ENCODE peak calls at places on chromosomes 5 and 9, in eight cellular contexts. Z, N, X, P, H, E, W and S are unnamed samples.

GRCh38 chr5:134902071-134902801 is 2.7 kb upstream of the PCBD2 start:
- DNase-seq in N (no peak), Z (no peak), W (peak), P (no peak), X (no peak), H (no peak), E (no peak), S (no peak)

GRCh38 chr5:79471556-79471955 is 42.4 kb downstream of the HOMER1 start:
- DNase-seq in E (no peak), Z (no peak), W (no peak), X (no peak), N (no peak), P (no peak), H (no peak), S (no peak)

GRCh38 chr9:121901616-121902015 is 191.5 kb downstream of the TTLL11 start:
- DNase-seq in E (no peak), N (no peak), Z (no peak), W (no peak), H (no peak), X (no peak), P (no peak), S (no peak)

GRCh38 chr9:128702949-128703615 is 779 bp downstream of the PKN3 start:
- DNase-seq in E (no peak), H (peak), P (no peak), N (no peak), X (no peak), W (no peak), Z (no peak), S (no peak)

GRCh38 chr5:111548312-111548930 is 36.1 kb upstream of the STARD4 start:
- DNase-seq in Z (no peak), N (no peak), P (no peak), E (no peak), H (no peak), W (no peak), X (no peak), S (no peak)

GRCh38 chr9:93916358-93916757 is 38.8 kb downstream of the BARX1 start:
- DNase-seq in W (no peak), N (no peak), P (no peak), H (no peak), E (no peak), Z (no peak), X (no peak), S (no peak)

GRCh38 chr5:1295650-1296037 is 776 bp upstream of the TERT start:
- DNase-seq in X (no peak), N (no peak), P (no peak), H (peak), Z (no peak), W (no peak), E (no peak), S (no peak)

GRCh38 chr9:135341612-135342169 is 137.9 kb upstream of the PPP1R26 start:
- DNase-seq in Z (no peak), N (no peak), E (no peak), W (no peak), H (no peak), X (no peak), P (no peak), S (no peak)

GRCh38 chr5:82405618-82406199 is 127.6 kb upstream of the RPS23 start:
- DNase-seq in P (no peak), W (peak), X (no peak), E (no peak), N (peak), H (no peak), Z (no peak), S (no peak)

GRCh38 chr5:61904730-61905129 is 401.3 kb upstream of the KIF2A start:
- DNase-seq in H (no peak), Z (no peak), X (no peak), P (no peak), W (no peak), E (no peak), N (no peak), S (no peak)

GRCh38 chr5:10702911-10703491 is 58.0 kb downstream of the DAP start:
- DNase-seq in P (no peak), E (no peak), Z (peak), X (no peak), H (no peak), N (peak), W (no peak), S (no peak)

GRCh38 chr9:31135567-31135966 is 1248.9 kb upstream of the ACO1 start:
- DNase-seq in P (no peak), E (no peak), W (no peak), X (no peak), H (no peak), Z (no peak), N (no peak), S (no peak)

GRCh38 chr9:70466976-70467551 is 52.6 kb upstream of the KLF9 start:
- DNase-seq in X (no peak), P (no peak), H (no peak), N (no peak), W (peak), E (no peak), Z (no peak), S (no peak)

GRCh38 chr9:101324245-101324804 is 60.5 kb downstream of the BAAT start:
- DNase-seq in H (no peak), E (no peak), Z (no peak), W (no peak), N (no peak), X (no peak), P (no peak), S (no peak)
- H3K4me3 ChIP-seq in H (no peak), E (no peak), Z (no peak), W (no peak), N (no peak), X (no peak), P (no peak), S (no peak)

DNA sequence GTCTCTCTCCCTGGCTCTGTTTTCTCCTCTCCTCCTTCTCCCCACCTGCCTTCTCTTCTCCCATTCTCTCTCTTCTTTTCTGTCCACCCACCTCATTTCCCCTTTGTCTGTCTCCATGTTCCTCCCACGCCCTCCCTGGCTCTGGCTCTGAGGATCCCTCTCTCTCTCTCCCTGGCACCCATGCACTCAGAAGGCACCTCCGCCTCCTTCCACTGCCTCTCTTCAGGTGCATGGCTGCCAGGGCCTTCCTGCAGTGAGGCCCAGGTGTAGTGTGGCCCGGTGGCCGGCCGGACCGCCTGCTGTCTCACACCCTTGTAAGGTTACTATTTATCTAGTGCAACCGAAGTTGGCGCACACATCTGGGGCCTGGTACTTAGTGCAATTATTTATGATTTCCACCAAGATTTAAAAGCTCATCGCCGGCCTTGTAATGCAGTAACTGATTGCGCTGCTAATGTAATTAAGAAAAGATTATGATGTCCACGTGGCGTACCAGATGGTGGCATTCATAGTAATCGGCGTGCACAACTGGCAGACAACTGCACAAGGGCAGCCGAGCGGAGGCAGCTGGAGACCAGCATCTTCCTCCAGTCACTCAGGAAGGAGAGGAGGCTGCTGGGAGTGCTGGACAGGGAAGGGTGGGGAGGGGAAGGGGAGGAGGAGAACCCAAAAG is 50.4 kb upstream of the MVB12B start:
- DNase-seq in P (no peak), H (no peak), Z (no peak), E (no peak), X (no peak), N (no peak), W (no peak), S (no peak)
- H3K4me3 ChIP-seq in P (no peak), H (no peak), Z (no peak), E (no peak), X (no peak), N (no peak), W (no peak), S (no peak)

GRCh38 chr5:180208435-180209081 is 453 bp downstream of the RASGEF1C start:
- DNase-seq in P (no peak), H (no peak), N (no peak), Z (no peak), E (no peak), X (no peak), W (no peak), S (no peak)
- H3K4me3 ChIP-seq in P (peak), H (peak), N (peak), Z (peak), E (peak), X (no peak), W (peak), S (peak)

GRCh38 chr5:172105811-172106210 is 82.2 kb downstream of the STK10 start:
- DNase-seq in P (no peak), W (no peak), E (no peak), X (no peak), N (no peak), H (no peak), Z (no peak), S (no peak)

GRCh38 chr5:172102251-172102870 is 85.7 kb downstream of the STK10 start:
- DNase-seq in W (no peak), P (no peak), X (no peak), Z (no peak), H (no peak), N (no peak), E (no peak), S (no peak)

GRCh38 chr5:172102913-172103629 is 85.0 kb downstream of the STK10 start:
- DNase-seq in Z (peak), W (peak), E (peak), P (peak), X (peak), N (peak), H (no peak), S (no peak)

GRCh38 chr5:172104801-172105701 is 83.0 kb downstream of the STK10 start:
- DNase-seq in E (no peak), N (no peak), P (no peak), H (no peak), X (no peak), Z (no peak), W (no peak), S (no peak)

DNA sequence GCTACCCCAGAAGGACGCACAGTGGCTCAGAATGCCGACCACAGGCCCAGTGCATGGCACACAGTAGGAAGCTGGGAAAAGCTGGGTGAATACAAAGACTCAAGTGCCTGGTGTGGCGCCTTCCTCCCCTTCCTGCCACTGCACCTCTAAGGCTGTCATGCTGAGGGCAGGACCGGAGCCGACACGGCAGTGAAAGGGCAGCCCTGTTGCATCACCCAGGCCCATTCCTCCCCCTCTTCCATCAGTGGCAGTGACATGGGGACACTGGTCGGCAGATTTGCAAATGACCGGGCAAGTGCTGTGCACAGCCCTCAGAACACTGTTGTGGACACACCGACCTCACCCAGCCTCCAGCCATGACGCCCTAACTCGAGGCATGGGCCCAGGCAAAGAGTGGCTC is 84.0 kb downstream of the STK10 start:
- DNase-seq in Z (no peak), H (no peak), W (no peak), N (no peak), P (no peak), X (no peak), E (no peak), S (no peak)
- H3K4me3 ChIP-seq in Z (no peak), H (no peak), W (no peak), N (no peak), P (no peak), X (no peak), E (no peak), S (no peak)

GRCh38 chr9:78997296-78997695 is 574.5 kb upstream of the TLE4 start:
- DNase-seq in W (no peak), N (no peak), E (no peak), Z (no peak), H (no peak), P (no peak), X (no peak), S (no peak)

GRCh38 chr9:79003514-79003913 is 568.3 kb upstream of the TLE4 start:
- DNase-seq in X (no peak), Z (no peak), N (no peak), H (no peak), E (no peak), P (no peak), W (no peak), S (no peak)

GRCh38 chr9:78994476-78994875 is 577.3 kb upstream of the TLE4 start:
- DNase-seq in X (no peak), W (no peak), N (no peak), E (no peak), H (no peak), P (no peak), Z (no peak), S (no peak)

GRCh38 chr9:79001012-79001411 is 570.8 kb upstream of the TLE4 start:
- DNase-seq in P (no peak), X (no peak), E (no peak), H (no peak), Z (no peak), N (no peak), W (no peak), S (no peak)

DNA sequence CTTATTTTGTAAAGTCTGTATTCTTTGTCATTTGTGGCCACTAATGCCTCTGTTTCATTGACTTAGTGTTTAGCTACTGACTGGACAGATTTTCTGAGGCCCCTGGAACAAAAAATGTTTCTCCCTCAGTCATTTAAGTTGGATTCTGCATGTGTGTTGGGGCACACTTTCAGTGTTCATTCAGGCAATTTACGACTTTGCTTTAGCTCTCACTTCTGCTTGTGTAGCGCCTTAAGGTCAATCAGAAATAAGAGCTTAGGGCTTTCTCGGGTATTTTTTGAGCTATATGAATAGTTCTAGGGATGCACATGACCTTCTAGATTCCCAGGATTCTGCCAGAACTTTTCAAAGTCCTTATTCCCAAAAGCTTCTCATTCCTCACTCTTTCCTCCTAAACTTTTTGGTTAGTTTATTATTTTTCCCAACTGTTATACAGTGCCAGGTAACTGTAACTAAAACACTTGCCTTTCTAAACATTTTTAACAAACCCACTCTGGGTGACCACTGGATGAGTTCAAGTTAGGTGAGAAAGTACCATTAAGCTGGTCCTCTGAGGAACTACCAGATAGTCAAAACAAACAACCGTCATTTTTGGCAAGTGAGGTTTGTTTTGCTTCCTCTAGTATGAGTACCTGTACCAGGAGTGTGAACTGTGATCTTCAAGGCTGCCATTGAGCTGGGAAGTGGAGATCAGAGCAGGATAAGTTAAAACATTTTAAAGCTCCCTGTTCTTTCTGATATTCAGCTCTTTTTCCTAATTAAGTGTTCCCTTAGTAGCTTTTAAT is 571.4 kb upstream of the TLE4 start:
- DNase-seq in X (no peak), Z (no peak), P (no peak), E (no peak), N (no peak), W (no peak), H (no peak), S (no peak)
- H3K4me3 ChIP-seq in X (no peak), Z (no peak), P (no peak), E (no peak), N (no peak), W (no peak), H (no peak), S (no peak)

DNA sequence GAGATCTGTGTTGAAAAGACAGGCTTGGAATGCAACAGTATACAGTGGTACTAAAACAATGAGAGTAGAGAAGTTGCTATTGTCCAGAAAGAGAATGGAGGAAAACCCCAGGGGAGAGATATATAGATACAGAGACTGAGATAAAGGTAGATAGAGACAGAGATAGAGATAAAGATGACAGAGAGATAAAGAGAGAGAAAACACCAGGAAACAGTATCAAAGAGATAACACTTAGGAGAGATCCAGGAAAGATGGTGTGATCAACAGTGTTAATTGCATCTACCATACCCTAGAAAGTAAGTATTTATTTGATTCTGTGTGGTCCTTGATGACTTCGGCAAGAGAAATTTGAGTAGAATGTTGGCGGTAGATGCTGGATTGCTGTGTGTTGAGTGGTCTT is 461.8 kb upstream of the RIOK2 start:
- DNase-seq in E (no peak), W (no peak), Z (no peak), X (no peak), P (no peak), N (no peak), H (no peak), S (no peak)
- H3K4me3 ChIP-seq in E (no peak), W (no peak), Z (no peak), X (no peak), P (no peak), N (no peak), H (no peak), S (no peak)

DNA sequence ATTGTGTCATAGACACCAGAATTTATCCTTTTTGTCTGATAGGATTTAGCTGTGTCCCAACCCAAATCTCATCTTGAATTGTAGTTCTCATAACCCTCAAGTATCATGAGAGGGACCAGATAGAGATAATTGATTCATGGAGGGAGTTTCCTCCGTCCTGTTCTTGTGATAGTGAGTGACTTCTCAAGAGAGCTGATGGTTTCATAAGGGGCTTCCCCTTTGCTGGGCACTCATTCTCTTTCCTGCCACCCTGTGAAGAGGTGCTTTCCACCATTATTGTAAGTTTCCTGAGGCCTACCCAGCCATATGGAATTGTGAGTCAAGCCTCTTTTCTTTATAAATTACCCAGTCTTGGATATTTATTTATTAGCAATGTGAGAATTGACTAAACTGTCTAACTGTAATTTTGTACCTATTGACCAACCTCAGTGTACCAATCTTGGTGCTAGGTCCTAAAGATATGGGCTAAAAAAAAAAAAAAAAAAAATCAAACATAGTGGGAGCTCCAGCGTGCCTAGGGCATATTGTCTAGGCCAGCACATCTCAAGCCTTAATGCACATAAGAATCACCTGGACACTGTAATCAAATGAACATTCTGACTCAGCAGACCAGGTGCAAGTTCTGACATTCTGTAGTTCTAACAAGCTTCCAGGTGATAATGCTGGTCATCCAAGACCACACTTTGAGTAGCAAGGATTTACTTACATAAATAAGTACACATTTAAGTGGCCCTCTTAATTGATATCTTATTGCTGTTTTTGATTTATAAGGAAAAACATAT is 30.5 kb downstream of the ST8SIA4 start:
- DNase-seq in N (no peak), P (no peak), X (no peak), Z (no peak), H (no peak), W (no peak), E (no peak), S (no peak)
- H3K4me3 ChIP-seq in N (no peak), P (no peak), X (no peak), Z (no peak), H (no peak), W (no peak), E (no peak), S (no peak)

GRCh38 chr9:133368249-133368881 is 7.5 kb downstream of the SURF4 start:
- DNase-seq in P (peak), H (no peak), W (no peak), E (no peak), N (no peak), X (no peak), Z (no peak), S (no peak)
- H3K4me3 ChIP-seq in P (no peak), H (no peak), W (no peak), E (no peak), N (no peak), X (no peak), Z (no peak), S (no peak)

DNA sequence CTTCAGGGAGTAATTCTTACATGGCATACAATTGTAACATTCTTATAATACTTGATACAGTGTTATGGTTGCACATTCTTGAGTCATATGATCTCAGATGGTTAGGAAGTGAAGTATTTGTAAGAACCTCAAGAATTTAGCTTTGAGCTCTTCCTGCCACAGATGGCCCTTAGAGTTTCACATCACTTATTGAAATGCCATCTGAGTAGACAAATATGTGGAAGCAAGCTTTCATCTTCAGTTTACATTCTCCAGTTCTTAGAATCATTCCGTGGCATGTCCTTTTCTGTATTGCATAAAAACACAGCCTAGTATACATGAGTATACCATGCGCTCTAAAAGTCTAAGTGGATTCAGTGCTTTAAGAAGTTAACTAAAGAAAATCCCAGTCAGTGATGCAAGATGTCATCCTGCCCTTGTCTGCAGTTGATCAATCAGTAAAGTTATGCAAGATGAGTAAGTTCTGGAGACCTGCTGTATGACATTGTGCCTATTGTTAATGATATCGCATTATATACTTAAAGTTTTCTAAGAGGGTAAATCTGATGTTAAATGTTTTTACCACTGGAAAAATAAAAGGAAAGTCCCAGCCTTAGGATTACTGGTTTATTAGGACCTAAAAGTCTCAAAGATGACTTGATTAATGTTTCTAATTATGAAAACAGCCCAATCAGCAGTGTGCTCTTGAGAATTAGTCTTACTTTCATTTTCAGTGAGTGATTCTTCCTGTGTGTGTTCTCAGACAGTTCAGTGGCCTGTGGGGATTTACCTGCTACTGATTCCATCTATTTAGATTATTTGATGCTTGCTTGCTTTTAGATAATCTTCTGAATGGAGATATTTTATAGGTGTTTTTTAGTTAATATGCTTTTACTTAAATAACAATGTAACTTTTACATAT is 29.4 kb downstream of the RHOBTB3 start:
- DNase-seq in W (peak), E (peak), Z (no peak), N (peak), H (no peak), P (no peak), X (no peak), S (no peak)
- H3K4me3 ChIP-seq in W (peak), E (peak), Z (no peak), N (peak), H (no peak), P (no peak), X (no peak), S (peak)